ENCODE peak calls at places on chromosomes 7 and 10, in seven cellular contexts. I is psoas muscle; C is RWPE1; Z is aorta; M is CD8-positive, alpha-beta memory T cell; N is breast epithelium; E is vagina. K is an unnamed sample.

GRCh38 chr10:49609283-49610014 is 661 bp upstream of the SLC18A3 start:
- DNase-seq in N (no peak), I (no peak), M (no peak), Z (peak; percentile 61), C (no peak), E (no peak), K (no peak)

GRCh38 chr7:158450476-158451124 is 137.0 kb downstream of the PTPRN2 start:
- DNase-seq in C (no peak), N (no peak), I (no peak), E (no peak), Z (no peak), M (no peak), K (no peak)

GRCh38 chr10:44858017-44858371 is 53.1 kb upstream of the TMEM72 start:
- DNase-seq in N (no peak), I (no peak), C (no peak), E (peak; percentile 32), M (no peak), Z (no peak), K (no peak)

GRCh38 chr10:4725917-4726606 is 99.9 kb upstream of the AKR1E2 start:
- DNase-seq in C (peak; percentile 60), Z (no peak), I (no peak), E (no peak), N (no peak), M (no peak), K (no peak)

GRCh38 chr10:20552382-20552781 is 344.7 kb downstream of the NEBL start:
- DNase-seq in E (no peak), I (no peak), C (no peak), N (no peak), M (no peak), Z (no peak), K (no peak)

GRCh38 chr7:139387594-139387993 is 27.9 kb downstream of the LUC7L2 start:
- DNase-seq in N (no peak), Z (no peak), C (no peak), E (no peak), I (no peak), M (no peak), K (no peak)

GRCh38 chr7:76294344-76295024 is 8.0 kb upstream of the HSPB1 start:
- DNase-seq in Z (peak; percentile 99), I (peak; percentile 99), E (peak; percentile 98), C (peak; percentile 86), M (no peak), N (peak; percentile 86), K (peak; percentile 98)

GRCh38 chr7:29005829-29006228 is 47.7 kb upstream of the TRIL start:
- DNase-seq in M (no peak), E (peak; percentile 85), Z (no peak), C (no peak), I (no peak), N (no peak), K (no peak)

GRCh38 chr7:122802211-122802833 is 83.9 kb downstream of the CADPS2 start:
- DNase-seq in N (peak; percentile 18), Z (no peak), I (no peak), C (no peak), M (no peak), E (no peak), K (no peak)

GRCh38 chr7:27900006-27900405 is 160.0 kb downstream of the TAX1BP1 start:
- DNase-seq in N (no peak), Z (no peak), I (no peak), C (no peak), M (no peak), E (no peak), K (no peak)

GRCh38 chr10:20281579-20281978 is 465.3 kb downstream of the PLXDC2 start:
- DNase-seq in N (no peak), E (no peak), C (no peak), Z (no peak), M (no peak), I (no peak), K (no peak)

GRCh38 chr7:142867097-142867378 is 12.2 kb downstream of the EPHB6 start:
- DNase-seq in E (no peak), I (no peak), M (no peak), C (no peak), Z (no peak), N (no peak), K (no peak)

GRCh38 chr7:80856769-80857168 is 62.1 kb downstream of the SEMA3C start:
- DNase-seq in M (no peak), N (no peak), C (no peak), E (no peak), Z (no peak), I (no peak), K (no peak)
- H3K27ac ChIP-seq in M (no peak overlapping the region), N (peak overlapping the region; percentile 64), C (no peak overlapping the region), E (no peak overlapping the region), Z (no peak overlapping the region), I (no peak overlapping the region), K (no peak overlapping the region)

DNA sequence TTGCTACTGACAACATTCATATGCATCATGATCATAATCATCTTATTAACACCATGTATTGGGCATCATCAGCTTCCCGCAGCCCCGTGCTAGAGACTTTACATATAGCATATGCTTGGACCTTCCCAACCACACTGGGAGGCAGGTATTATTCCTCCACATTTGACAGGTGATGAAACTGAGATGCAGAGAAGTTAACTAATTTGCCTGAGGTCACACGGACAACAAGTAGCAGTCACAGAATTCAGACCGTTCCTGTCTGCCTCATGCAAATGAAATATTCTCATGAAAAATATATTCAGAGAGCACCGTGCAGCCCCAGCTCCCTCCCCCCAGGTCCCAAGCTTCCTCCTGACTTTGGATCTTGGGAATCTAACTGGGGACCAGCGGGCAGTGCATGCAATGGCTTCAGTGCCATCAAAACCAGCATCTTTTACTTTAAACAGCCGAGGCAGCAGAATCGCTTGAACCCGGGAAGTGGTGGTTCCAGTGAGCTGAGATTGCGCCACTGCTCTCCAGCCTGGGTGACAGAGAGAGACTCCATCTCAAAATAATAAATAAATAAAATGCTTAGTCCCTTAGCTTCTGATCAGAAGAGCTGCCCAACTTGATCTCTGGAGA is 112.2 kb upstream of the GPR26 start:
- DNase-seq in C (no peak), N (no peak), M (no peak), E (peak; percentile 42), I (no peak), Z (no peak), K (no peak)
- H3K27ac ChIP-seq in C (no peak overlapping the region), N (no peak overlapping the region), M (no peak overlapping the region), E (no peak overlapping the region), I (no peak overlapping the region), Z (no peak overlapping the region), K (no peak overlapping the region)

DNA sequence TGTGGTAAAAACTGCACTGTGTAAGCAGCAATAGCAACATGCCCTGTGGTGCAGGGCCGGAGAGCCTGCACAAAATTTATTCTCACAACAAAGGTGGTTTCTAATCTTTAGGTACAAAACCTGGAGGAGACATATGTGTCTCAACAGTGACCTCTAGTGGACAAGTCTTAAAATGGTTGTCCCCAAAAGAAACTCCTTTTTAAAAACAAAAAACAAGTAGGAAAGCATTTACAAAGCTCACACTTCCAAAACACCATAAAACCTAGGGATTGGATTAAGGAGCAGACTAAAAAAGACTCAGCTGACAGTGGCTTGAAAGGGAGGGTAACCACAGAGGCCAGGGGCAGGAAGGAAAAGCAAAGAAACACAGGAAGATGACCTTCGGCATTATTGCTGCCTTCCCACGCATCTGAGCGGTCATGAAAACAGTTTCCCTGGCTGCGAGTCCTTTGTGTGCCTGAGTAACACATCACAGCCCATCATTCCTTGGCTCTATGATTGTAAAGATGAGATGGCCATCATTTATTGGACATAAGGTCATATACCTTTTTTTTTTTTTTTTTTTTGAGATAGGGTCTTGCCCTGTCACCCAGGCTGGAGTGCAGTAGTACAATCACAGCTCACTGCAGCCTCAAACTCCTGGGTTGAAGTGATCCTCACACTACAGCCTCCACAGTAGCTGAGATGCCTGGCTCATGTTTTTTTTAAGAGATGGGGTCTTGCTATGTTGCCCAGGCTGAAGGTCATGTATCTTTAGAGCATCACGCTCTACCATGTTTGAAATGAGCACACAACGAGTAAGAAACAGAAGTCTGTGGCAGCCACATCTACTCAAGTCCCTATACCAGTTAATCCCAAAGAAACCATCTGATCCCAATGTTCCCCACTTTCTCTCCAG is 39.5 kb downstream of the RSU1 start:
- DNase-seq in Z (no peak), E (no peak), C (peak; percentile 63), I (no peak), M (peak; percentile 50), N (no peak), K (no peak)
- H3K27ac ChIP-seq in Z (no peak overlapping the region), E (peak overlapping the region; percentile 30), C (no peak overlapping the region), I (no peak overlapping the region), M (no peak overlapping the region), N (peak overlapping the region; percentile 15), K (no peak overlapping the region)

GRCh38 chr10:121808835-121809234 is 119.0 kb downstream of the ATE1 start:
- DNase-seq in Z (no peak), N (no peak), C (no peak), E (no peak), I (no peak), M (no peak), K (no peak)

GRCh38 chr10:121812031-121812430 is 115.8 kb downstream of the ATE1 start:
- DNase-seq in E (no peak), C (no peak), N (no peak), I (no peak), Z (no peak), M (no peak), K (no peak)

GRCh38 chr10:121813857-121814256 is 114.0 kb downstream of the ATE1 start:
- DNase-seq in E (no peak), C (no peak), I (no peak), M (no peak), N (no peak), Z (no peak), K (no peak)

GRCh38 chr10:121811386-121811785 is 116.4 kb downstream of the ATE1 start:
- DNase-seq in Z (no peak), M (no peak), C (no peak), I (no peak), E (no peak), N (no peak), K (no peak)

GRCh38 chr10:121813211-121813812 is 114.5 kb downstream of the ATE1 start:
- DNase-seq in C (no peak), I (no peak), N (no peak), E (no peak), M (no peak), Z (no peak), K (no peak)
- H3K27ac ChIP-seq in C (no peak overlapping the region), I (no peak overlapping the region), N (no peak overlapping the region), E (no peak overlapping the region), M (no peak overlapping the region), Z (no peak overlapping the region), K (no peak overlapping the region)